ENCODE peak calls at places on chromosomes 5 and 9, in nine cellular contexts. F, Q, O, H, B, E, Y, M and I are unnamed samples. For H3K36me3, the result is how much of the 10 kb centered on the place peaks cover.

GRCh38 chr9:36169708-36170107 is 520 bp downstream of the CCIN start:
- DNase-seq in F (no peak), Q (no peak), O (no peak), H (no peak), B (no peak), E (no peak), Y (no peak), M (no peak), I (no peak)

GRCh38 chr9:83583151-83584014 is 39.6 kb upstream of the IDNK start:
- DNase-seq in F (peak), Q (no peak), O (peak), H (peak), B (peak), E (peak), Y (peak), M (peak), I (peak)

GRCh38 chr5:58940446-58940845 is 357.6 kb downstream of the RAB3C start:
- DNase-seq in F (no peak), Q (no peak), O (no peak), H (no peak), B (no peak), E (no peak), Y (no peak), M (peak), I (no peak)

GRCh38 chr5:75235711-75236110 is 967 bp downstream of the ANKRD31 start:
- DNase-seq in F (no peak), Q (no peak), O (no peak), H (no peak), B (no peak), E (no peak), Y (no peak), M (no peak), I (no peak)

GRCh38 chr9:91503650-91504007 is 80.0 kb upstream of the NFIL3 start:
- DNase-seq in F (no peak), Q (no peak), O (no peak), H (no peak), B (no peak), E (no peak), Y (no peak), M (no peak), I (no peak)

GRCh38 chr9:126696764-126697145 is 83.0 kb downstream of the LMX1B start:
- DNase-seq in F (peak), Q (peak), O (no peak), H (no peak), B (no peak), E (no peak), Y (no peak), M (no peak), I (no peak)

GRCh38 chr5:134240421-134240962 is 14.6 kb upstream of the PPP2CA start:
- DNase-seq in F (no peak), Q (no peak), O (no peak), H (no peak), B (no peak), E (no peak), Y (peak), M (peak), I (no peak)

GRCh38 chr9:18071651-18072060 is 402.3 kb upstream of the ADAMTSL1 start:
- DNase-seq in F (no peak), Q (no peak), O (no peak), H (peak), B (no peak), E (no peak), Y (no peak), M (peak), I (no peak)

GRCh38 chr5:130923543-130924159 is 241.4 kb downstream of the HINT1 start:
- DNase-seq in F (no peak), Q (no peak), O (no peak), H (no peak), B (no peak), E (no peak), Y (no peak), M (no peak), I (no peak)

GRCh38 chr5:173236531-173237501 is 1.8 kb upstream of the NKX2-5 start:
- DNase-seq in F (no peak), Q (peak), O (no peak), H (no peak), B (no peak), E (no peak), Y (no peak), M (no peak), I (no peak)

GRCh38 chr5:56798521-56798920 is 16.8 kb upstream of the MAP3K1 start:
- DNase-seq in F (no peak), Q (no peak), O (no peak), H (no peak), B (no peak), E (no peak), Y (no peak), M (no peak), I (no peak)

GRCh38 chr5:160278356-160278755 is 34.0 kb downstream of the CCNJL start:
- DNase-seq in F (no peak), Q (no peak), O (no peak), H (no peak), B (no peak), E (no peak), Y (no peak), M (no peak), I (no peak)

GRCh38 chr9:77956555-77956954 is 75.1 kb downstream of the GNAQ start:
- DNase-seq in F (no peak), Q (no peak), O (no peak), H (no peak), B (no peak), E (no peak), Y (no peak), M (no peak), I (no peak)

GRCh38 chr5:176589039-176589769 is 20.8 kb downstream of the GPRIN1 start:
- DNase-seq in F (no peak), Q (no peak), O (no peak), H (no peak), B (no peak), E (no peak), Y (no peak), M (no peak), I (no peak)

GRCh38 chr9:133770076-133770777 is 32.1 kb upstream of the SARDH start:
- DNase-seq in F (peak), Q (no peak), O (no peak), H (peak), B (no peak), E (peak), Y (no peak), M (no peak), I (no peak)

GRCh38 chr5:151740336-151740942 is 18.0 kb downstream of the ATOX1 start:
- DNase-seq in F (peak), Q (no peak), O (peak), H (peak), B (peak), E (peak), Y (peak), M (peak), I (peak)

GRCh38 chr9:85978496-85978895 is 37.5 kb downstream of the NAA35 start:
- DNase-seq in F (no peak), Q (no peak), O (no peak), H (no peak), B (no peak), E (no peak), Y (no peak), M (no peak), I (no peak)

GRCh38 chr5:178069909-178070308 is 43.4 kb upstream of the N4BP3 start:
- DNase-seq in F (no peak), Q (peak), O (no peak), H (no peak), B (no peak), E (peak), Y (peak), M (peak), I (no peak)

GRCh38 chr5:178071108-178071507 is 42.2 kb upstream of the N4BP3 start:
- DNase-seq in F (no peak), Q (peak), O (no peak), H (no peak), B (no peak), E (no peak), Y (no peak), M (no peak), I (no peak)

GRCh38 chr5:178063277-178063676 is 50.1 kb upstream of the N4BP3 start:
- DNase-seq in F (no peak), Q (no peak), O (no peak), H (no peak), B (no peak), E (no peak), Y (no peak), M (no peak), I (no peak)

GRCh38 chr5:178068293-178068692 is 45.0 kb upstream of the N4BP3 start:
- DNase-seq in F (no peak), Q (peak), O (no peak), H (no peak), B (no peak), E (no peak), Y (no peak), M (no peak), I (no peak)

DNA sequence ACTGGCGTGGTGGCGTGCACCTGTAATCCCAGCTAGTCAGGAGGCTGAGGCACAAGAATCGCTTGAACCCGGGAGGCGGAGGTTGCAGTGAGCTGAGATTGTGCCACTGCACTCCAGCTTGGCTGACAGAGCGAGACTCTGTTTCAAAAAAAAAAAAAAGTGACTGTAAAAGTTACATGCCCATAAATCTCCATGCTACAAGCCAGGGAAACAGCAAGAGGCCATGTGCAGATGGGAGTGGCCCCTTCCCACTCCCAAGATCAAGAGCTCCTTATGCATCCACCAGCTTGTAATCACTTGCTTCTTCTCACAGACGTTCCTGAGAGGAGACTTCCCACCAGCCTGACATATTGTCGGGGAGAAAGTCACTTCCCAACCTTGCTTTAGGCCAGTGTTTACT is 45.6 kb upstream of the N4BP3 start:
- DNase-seq in F (no peak), Q (peak), O (no peak), H (no peak), B (no peak), E (no peak), Y (no peak), M (no peak), I (no peak)
- H3K4me3 ChIP-seq in F (no peak), Q (no peak), O (no peak), H (no peak), B (no peak), E (no peak), Y (no peak), M (no peak), I (no peak)

GRCh38 chr5:156934450-156935211 is 28.4 kb downstream of the TIMD4 start:
- DNase-seq in F (no peak), Q (no peak), O (no peak), H (no peak), B (no peak), E (no peak), Y (peak), M (no peak), I (no peak)

GRCh38 chr5:156927545-156927944 is 35.5 kb downstream of the TIMD4 start:
- DNase-seq in F (no peak), Q (no peak), O (no peak), H (no peak), B (no peak), E (no peak), Y (no peak), M (no peak), I (no peak)

DNA sequence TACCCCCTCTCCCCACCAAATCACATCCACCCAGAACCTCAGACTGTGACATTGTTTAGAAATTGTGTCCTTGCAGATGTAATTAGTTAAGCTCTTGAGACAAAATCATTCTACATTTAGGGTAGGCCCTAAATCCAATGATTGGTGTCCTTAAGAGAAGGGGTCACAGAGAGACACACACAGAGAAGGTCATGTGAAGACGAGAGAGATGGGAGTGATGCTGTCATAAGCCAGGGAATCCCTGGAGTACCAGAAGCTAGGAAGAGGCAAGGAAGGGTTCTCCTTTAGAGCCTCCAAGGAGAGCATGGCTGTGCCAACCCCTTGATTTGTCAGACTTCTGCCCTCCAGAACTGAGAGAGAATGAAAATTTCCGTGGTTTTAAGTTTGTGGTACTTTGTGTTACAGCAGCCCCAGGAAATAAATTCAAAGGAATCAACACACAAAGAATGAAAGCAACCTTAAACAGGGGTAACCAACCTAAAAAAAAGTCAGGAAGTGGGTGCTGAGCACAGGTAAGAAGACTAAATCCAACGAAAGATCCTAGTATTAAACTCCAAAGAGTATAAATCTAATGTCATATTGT is 33.6 kb downstream of the TIMD4 start:
- DNase-seq in F (no peak), Q (no peak), O (no peak), H (no peak), B (no peak), E (no peak), Y (no peak), M (no peak), I (no peak)
- H3K36me3 ChIP-seq in F (under half), Q (under half), O (under half), H (under half), B (under half), E (under half), Y (under half), M (under half), I (under half)

GRCh38 chr5:14504332-14504727 is 77.3 kb upstream of the OTULINL start:
- DNase-seq in F (no peak), Q (no peak), O (no peak), H (no peak), B (no peak), E (no peak), Y (no peak), M (no peak), I (no peak)

GRCh38 chr5:14506661-14507060 is 74.9 kb upstream of the OTULINL start:
- DNase-seq in F (no peak), Q (no peak), O (no peak), H (no peak), B (no peak), E (no peak), Y (no peak), M (no peak), I (no peak)

GRCh38 chr5:14503681-14504331 is 77.8 kb upstream of the OTULINL start:
- DNase-seq in F (no peak), Q (peak), O (no peak), H (no peak), B (no peak), E (no peak), Y (no peak), M (no peak), I (no peak)

GRCh38 chr5:14504816-14505215 is 76.8 kb upstream of the OTULINL start:
- DNase-seq in F (no peak), Q (no peak), O (no peak), H (no peak), B (no peak), E (no peak), Y (no peak), M (no peak), I (no peak)

DNA sequence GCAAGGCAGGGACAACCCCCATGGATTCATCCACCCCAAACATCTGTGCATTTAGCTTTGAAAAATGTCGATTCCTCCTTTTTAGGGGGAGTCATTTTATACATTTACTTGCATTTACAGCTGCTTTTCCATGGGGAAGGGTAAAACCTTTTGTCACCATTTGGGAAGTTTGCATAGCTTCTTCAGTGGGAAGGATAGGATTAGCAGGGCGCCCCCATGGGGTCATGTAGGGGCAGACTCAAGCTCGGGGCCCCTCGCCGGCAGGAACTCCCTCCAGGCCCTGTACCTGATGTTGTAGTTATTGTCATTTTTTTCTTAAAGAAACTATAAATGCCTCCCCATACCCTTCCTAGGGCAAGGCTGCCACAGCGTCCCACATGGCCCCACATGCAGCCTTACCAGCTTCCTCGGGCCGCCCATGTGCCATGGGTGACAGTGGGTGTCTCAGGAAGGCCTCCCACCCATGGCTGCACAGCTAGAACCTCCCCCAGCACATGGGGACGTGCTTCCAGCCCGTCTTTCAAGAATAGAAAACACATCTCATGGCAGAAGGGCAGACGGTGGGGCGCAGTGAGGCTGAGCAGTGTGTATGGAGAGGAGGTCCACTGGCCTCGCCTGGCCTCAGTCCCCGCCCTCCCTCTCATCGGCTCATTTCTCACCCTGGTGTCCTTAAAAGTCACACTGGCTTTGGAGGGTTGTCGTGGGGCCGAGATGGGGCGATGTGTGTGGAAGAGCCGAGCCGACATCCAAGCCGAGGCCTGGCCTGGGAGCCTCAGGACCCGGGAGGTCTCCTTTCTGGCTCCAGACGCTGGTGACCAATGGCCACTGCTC is 76.1 kb upstream of the OTULINL start:
- DNase-seq in F (no peak), Q (no peak), O (no peak), H (no peak), B (no peak), E (no peak), Y (no peak), M (no peak), I (no peak)
- TF ChIP-seq CTCF in F (no peak), Q (no peak), O (no peak), H (no peak), B (no peak), E (no peak), Y (no peak), M (peak), I (peak)

GRCh38 chr5:11130111-11130510 is 369.1 kb upstream of the DAP start:
- DNase-seq in F (no peak), Q (no peak), O (no peak), H (no peak), B (no peak), E (no peak), Y (no peak), M (no peak), I (no peak)
- H3K4me3 ChIP-seq in F (no peak), Q (no peak), O (no peak), H (no peak), B (no peak), E (no peak), Y (no peak), M (no peak), I (no peak)

GRCh38 chr5:69261034-69261433 is 26.3 kb downstream of the CDK7 start:
- DNase-seq in F (no peak), Q (no peak), O (no peak), H (no peak), B (no peak), E (no peak), Y (no peak), M (no peak), I (no peak)
- H3K36me3 ChIP-seq in F (half or more), Q (half or more), O (under half), H (under half), B (half or more), E (under half), Y (half or more), M (half or more), I (under half)